ENCODE peak calls at places on chromosomes 12 and 14, in five cellular contexts. E is A549, L is HepG2, T is K562, I is H1. U is an unnamed sample.

GRCh38 chr12:1925125-1925963 is 6.9 kb upstream of the CACNA2D4 start:
- DNase-seq in E (no peak), L (no peak), T (no peak), I (no peak), U (no peak)

GRCh38 chr12:103814436-103814835 is 26.6 kb downstream of the NT5DC3 start:
- DNase-seq in E (no peak), L (no peak), T (no peak), I (no peak), U (no peak)

GRCh38 chr12:46246021-46246700 is 22.7 kb downstream of the SLC38A1 start:
- DNase-seq in E (no peak), L (no peak), T (no peak), I (no peak), U (no peak)

GRCh38 chr12:123859035-123859434 is 96.9 kb downstream of the DNAH10 start:
- DNase-seq in E (no peak), L (no peak), T (peak), I (peak), U (no peak)

GRCh38 chr14:74907744-74908143 is 15.3 kb downstream of the RPS6KL1 start:
- DNase-seq in E (no peak), L (no peak), T (no peak), I (no peak), U (no peak)

GRCh38 chr12:93139028-93139665 is 210.1 kb upstream of the EEA1 start:
- DNase-seq in E (no peak), L (no peak), T (no peak), I (no peak), U (no peak)

GRCh38 chr12:65490193-65490592 is 211.7 kb downstream of the MSRB3 start:
- DNase-seq in E (no peak), L (no peak), T (no peak), I (no peak), U (no peak)

GRCh38 chr12:68163546-68164210 is 4.1 kb upstream of the IFNG start:
- DNase-seq in E (no peak), L (no peak), T (no peak), I (no peak), U (peak)

GRCh38 chr14:33184587-33184986 is 245.9 kb downstream of the NPAS3 start:
- DNase-seq in E (no peak), L (no peak), T (no peak), I (no peak), U (no peak)

GRCh38 chr14:87805315-87805723 is 187.7 kb downstream of the GALC start:
- DNase-seq in E (peak), L (peak), T (peak), I (peak), U (no peak)

GRCh38 chr12:106582661-106583577 is at the start of gene RFX4:
- DNase-seq in E (peak), L (no peak), T (no peak), I (no peak), U (no peak)

GRCh38 chr14:52801014-52801708 is 9.8 kb upstream of the GNPNAT1 start:
- DNase-seq in E (no peak), L (no peak), T (no peak), I (no peak), U (no peak)

GRCh38 chr14:21267431-21267845 is 1.8 kb downstream of the HNRNPC start:
- DNase-seq in E (no peak), L (no peak), T (no peak), I (no peak), U (no peak)

GRCh38 chr14:54133896-54134295 is 177.3 kb upstream of the BMP4 start:
- DNase-seq in E (peak), L (peak), T (no peak), I (no peak), U (no peak)

GRCh38 chr12:77983859-77984258 is 153.2 kb downstream of the NAV3 start:
- DNase-seq in E (no peak), L (no peak), T (no peak), I (no peak), U (no peak)

GRCh38 chr12:130431176-130431575 is 93.5 kb downstream of the PIWIL1 start:
- DNase-seq in E (no peak), L (no peak), T (no peak), I (no peak), U (no peak)

GRCh38 chr14:23562822-23563472 is 4.6 kb downstream of the AP1G2 start:
- DNase-seq in E (peak), L (peak), T (peak), I (no peak), U (no peak)

GRCh38 chr12:76033116-76034001 is 1.8 kb upstream of the PHLDA1 start:
- DNase-seq in E (no peak), L (no peak), T (no peak), I (no peak), U (no peak)

GRCh38 chr14:54567634-54568561 is 970 bp downstream of the SAMD4A start:
- DNase-seq in E (no peak), L (peak), T (peak), I (no peak), U (no peak)

GRCh38 chr12:49358548-49359141 is 8.6 kb upstream of the SPATS2 start:
- DNase-seq in E (peak), L (peak), T (peak), I (no peak), U (no peak)

GRCh38 chr12:18158774-18159557 is 69.0 kb upstream of the RERGL start:
- DNase-seq in E (peak), L (peak), T (peak), I (no peak), U (no peak)
- TF ChIP-seq CTCF in E (peak), L (peak), T (peak), I (peak), U (peak)

GRCh38 chr12:24760606-24761378 is 188.1 kb downstream of the BCAT1 start:
- DNase-seq in E (no peak), L (no peak), T (no peak), I (no peak), U (no peak)

GRCh38 chr12:24756479-24757024 is 192.3 kb downstream of the BCAT1 start:
- DNase-seq in E (no peak), L (no peak), T (no peak), I (no peak), U (no peak)

GRCh38 chr12:24760162-24760561 is 188.7 kb downstream of the BCAT1 start:
- DNase-seq in E (no peak), L (peak), T (no peak), I (no peak), U (no peak)

GRCh38 chr12:24754690-24755638 is 193.9 kb downstream of the BCAT1 start:
- DNase-seq in E (no peak), L (peak), T (no peak), I (no peak), U (no peak)

GRCh38 chr12:24759155-24759554 is 189.7 kb downstream of the BCAT1 start:
- DNase-seq in E (no peak), L (peak), T (peak), I (no peak), U (no peak)
- TF ChIP-seq KDM1A in E (no peak), L (no peak), T (no peak), I (no peak), U (no peak)

DNA sequence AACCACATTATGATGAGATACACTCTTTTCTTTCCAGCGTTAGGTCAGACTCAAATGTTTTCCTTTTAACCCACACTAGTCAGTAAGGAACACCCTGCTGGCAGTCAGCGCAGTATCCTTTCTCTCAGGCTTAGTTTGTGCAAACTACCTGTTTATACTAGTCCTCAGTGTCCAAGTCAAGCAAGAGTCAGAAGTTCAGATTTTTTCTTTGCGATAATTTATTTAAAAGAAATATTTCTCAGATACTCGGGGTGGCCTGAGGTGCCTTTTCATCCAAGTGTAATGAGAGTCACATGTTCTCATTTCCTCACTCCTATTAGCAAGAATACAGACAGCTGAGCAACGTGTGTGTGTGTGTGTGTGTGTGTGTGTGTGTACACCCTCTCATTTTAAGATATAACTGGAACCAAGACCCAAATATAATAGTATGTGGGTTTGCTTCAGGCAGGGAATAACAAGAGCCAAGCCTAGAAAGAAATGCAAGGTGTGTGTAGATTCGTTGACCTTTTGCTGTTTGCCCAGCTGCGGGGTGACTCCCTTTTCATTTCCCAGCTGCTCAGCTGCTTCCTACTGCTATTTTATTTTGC is 182.7 kb downstream of the KICS2 start:
- DNase-seq in E (no peak), L (no peak), T (no peak), I (no peak), U (no peak)
- TF ChIP-seq CTCF in E (no peak), L (no peak), T (no peak), I (no peak), U (no peak)

DNA sequence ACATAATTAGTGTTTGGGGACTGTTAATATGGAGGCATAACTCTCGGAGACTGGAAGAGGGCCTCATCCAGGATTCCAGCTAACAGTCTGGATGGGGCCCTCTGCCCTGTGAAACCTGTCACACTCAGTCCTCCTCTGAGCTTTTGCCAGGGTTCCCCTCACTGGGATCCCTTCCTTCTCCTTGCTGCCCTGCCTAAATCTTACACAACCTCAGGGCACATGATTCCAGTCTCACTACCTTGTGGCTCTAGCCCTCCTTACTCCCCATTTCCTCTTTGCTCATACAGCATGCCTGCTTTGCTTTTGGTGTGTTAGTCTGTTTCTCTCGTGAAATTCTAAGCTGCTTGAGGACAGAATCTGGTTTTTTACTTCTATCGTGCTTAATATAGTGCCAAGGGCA is 936 bp upstream of the GSG1 start:
- DNase-seq in E (no peak), L (no peak), T (no peak), I (no peak), U (no peak)
- TF ChIP-seq KDM1A in E (no peak), L (no peak), T (no peak), I (no peak), U (no peak)

GRCh38 chr12:95959107-95959506 is 16.0 kb downstream of the AMDHD1 start:
- DNase-seq in E (peak), L (peak), T (no peak), I (no peak), U (no peak)
- TF ChIP-seq CTCF in E (peak), L (peak), T (no peak), I (peak), U (no peak)

GRCh38 chr14:36279306-36280244 is 40.9 kb downstream of the MBIP start:
- DNase-seq in E (no peak), L (no peak), T (no peak), I (no peak), U (no peak)
- TF ChIP-seq KDM1A in E (no peak), L (no peak), T (no peak), I (no peak), U (no peak)

U was measured in GM12878.